ENCODE peak calls at places on chromosome 7, in six cellular contexts. T, U, J, Z, S and Y are unnamed samples.

GRCh38 chr7:96596120-96596826 is 113.4 kb downstream of the SEM1 start:
- DNase-seq in Z (peak; percentile 15), S (no peak), T (no peak), U (no peak), J (no peak), Y (no peak)

GRCh38 chr7:7176421-7177043 is 5.8 kb upstream of the C1GALT1 start:
- DNase-seq in U (peak; percentile 87), J (no peak), T (no peak), Z (peak; percentile 87), S (peak; percentile 76), Y (no peak)

GRCh38 chr7:77258593-77258992 is 59.0 kb upstream of the FGL2 start:
- DNase-seq in U (no peak), J (no peak), Z (no peak), T (no peak), S (no peak), Y (no peak)

GRCh38 chr7:98872328-98872924 is 2.6 kb upstream of the TMEM130 start:
- DNase-seq in J (no peak), S (no peak), U (peak; percentile 29), T (no peak), Z (no peak), Y (no peak)

GRCh38 chr7:130189281-130189782 is 15.9 kb downstream of the TMEM209 start:
- DNase-seq in U (peak; percentile 60), Z (peak; percentile 13), S (no peak), T (no peak), J (no peak), Y (no peak)

GRCh38 chr7:30285531-30286284 is 1.3 kb downstream of the ZNRF2 start:
- DNase-seq in T (peak; percentile 33), Z (peak; percentile 58), J (peak; percentile 20), U (peak; percentile 56), S (peak; percentile 51), Y (no peak)

GRCh38 chr7:32871624-32872371 is 19.8 kb downstream of the KBTBD2 start:
- DNase-seq in J (no peak), T (no peak), S (no peak), Z (no peak), U (no peak), Y (no peak)

GRCh38 chr7:142057101-142057500 is 54.4 kb upstream of the MGAM2 start:
- DNase-seq in U (no peak), J (no peak), S (no peak), T (no peak), Z (no peak), Y (no peak)

GRCh38 chr7:6015917-6016652 is 7.0 kb downstream of the AIMP2 start:
- DNase-seq in U (peak; percentile 45), J (peak; percentile 35), T (no peak), S (no peak), Z (no peak), Y (no peak)

GRCh38 chr7:93055543-93056107 is 62.2 kb downstream of the SAMD9 start:
- DNase-seq in Z (peak; percentile 36), S (no peak), T (no peak), J (no peak), U (peak; percentile 52), Y (no peak)

GRCh38 chr7:50687575-50688261 is 95.0 kb downstream of the GRB10 start:
- DNase-seq in S (no peak), T (no peak), U (no peak), Z (no peak), J (no peak), Y (no peak)

GRCh38 chr7:18450021-18450420 is 45.5 kb upstream of the HDAC9 start:
- DNase-seq in U (no peak), T (no peak), S (no peak), Z (no peak), J (no peak), Y (no peak)

GRCh38 chr7:21526007-21526406 is 16.8 kb upstream of the DNAH11 start:
- DNase-seq in Z (no peak), U (no peak), S (no peak), J (no peak), T (no peak), Y (no peak)

GRCh38 chr7:1676550-1677071 is 6.5 kb downstream of the ELFN1 start:
- DNase-seq in J (no peak), Z (no peak), T (no peak), S (no peak), U (no peak), Y (no peak)

GRCh38 chr7:39428221-39428620 is 138.0 kb upstream of the YAE1 start:
- DNase-seq in J (no peak), T (no peak), Z (peak; percentile 53), S (peak; percentile 19), U (peak; percentile 79), Y (no peak)

GRCh38 chr7:4726051-4726450 is 44.0 kb downstream of the FOXK1 start:
- DNase-seq in S (no peak), Z (no peak), T (no peak), J (no peak), U (no peak), Y (no peak)

GRCh38 chr7:111011500-111011899 is 79.4 kb upstream of the LRRN3 start:
- DNase-seq in T (no peak), U (peak; percentile 40), J (no peak), S (no peak), Z (no peak), Y (no peak)

GRCh38 chr7:74656421-74656910 is 1.1 kb upstream of the GTF2I start:
- DNase-seq in S (no peak), U (peak; percentile 23), J (peak; percentile 77), T (no peak), Z (no peak), Y (peak; percentile 76)

GRCh38 chr7:47543659-47544058 is 38.3 kb downstream of the TNS3 start:
- DNase-seq in T (no peak), Z (no peak), S (no peak), U (no peak), J (no peak), Y (no peak)

GRCh38 chr7:102466097-102466496 is 1.3 kb downstream of the LRWD1 start:
- DNase-seq in T (no peak), U (no peak), S (no peak), J (no peak), Z (no peak), Y (no peak)

GRCh38 chr7:127322351-127322750 is 69.6 kb upstream of the GRM8 start:
- DNase-seq in S (no peak), J (no peak), Z (no peak), U (no peak), T (no peak), Y (no peak)

GRCh38 chr7:159246702-159247480 is 102.2 kb upstream of the VIPR2 start:
- DNase-seq in Z (no peak), S (no peak), T (no peak), U (no peak), J (no peak), Y (no peak)